ENCODE peak calls at places on chromosomes 7 and 10, in five cellular contexts. X, C, F, J and U are unnamed samples. For H3K36me3, the result is how much of the 10 kb centered on the place peaks cover.

GRCh38 chr10:4181075-4181474 is 396.1 kb upstream of the KLF6 start:
- DNase-seq in X (no peak), J (no peak), F (no peak), C (no peak), U (no peak)

GRCh38 chr7:412731-413356 is 106.8 kb downstream of the PDGFA start:
- DNase-seq in X (peak), F (no peak), C (no peak), J (peak), U (no peak)

GRCh38 chr10:4514445-4515108 is 311.4 kb upstream of the AKR1E2 start:
- DNase-seq in F (no peak), X (no peak), J (peak), C (no peak), U (no peak)

GRCh38 chr7:45182856-45183710 is 25.5 kb downstream of the RAMP3 start:
- DNase-seq in J (no peak), X (peak), C (no peak), F (no peak), U (no peak)

GRCh38 chr7:47328392-47329319 is 253.3 kb downstream of the TNS3 start:
- DNase-seq in F (no peak), C (no peak), X (peak), J (no peak), U (no peak)

GRCh38 chr7:6705959-6706665 is 635 bp downstream of the ZNF12 start:
- DNase-seq in C (no peak), X (no peak), J (no peak), F (peak), U (peak)

GRCh38 chr10:19041176-19041575 is 7.4 kb upstream of the MALRD1 start:
- DNase-seq in C (no peak), J (no peak), F (no peak), X (no peak), U (no peak)

GRCh38 chr7:15015545-15016314 is 113.2 kb upstream of the DGKB start:
- DNase-seq in X (no peak), J (no peak), F (peak), C (peak), U (peak)

GRCh38 chr10:131996508-131997365 is 15.0 kb upstream of the BNIP3 start:
- DNase-seq in C (no peak), J (peak), F (no peak), X (no peak), U (no peak)

GRCh38 chr7:67377939-67378862 is 381.6 kb downstream of the TYW1 start:
- DNase-seq in J (peak), F (peak), C (peak), X (peak), U (peak)

GRCh38 chr7:155201325-155202087 is 96.2 kb upstream of the INSIG1 start:
- DNase-seq in X (no peak), J (no peak), C (no peak), F (no peak), U (no peak)

GRCh38 chr10:22821501-22821900 is 106.4 kb upstream of the ARMC3 start:
- DNase-seq in X (no peak), J (no peak), C (peak), F (no peak), U (no peak)

GRCh38 chr7:31036941-31037340 is 15.2 kb upstream of the ADCYAP1R1 start:
- DNase-seq in C (no peak), X (no peak), F (no peak), J (no peak), U (no peak)

GRCh38 chr7:19557726-19558470 is 150.9 kb downstream of the POLR1F start:
- DNase-seq in C (peak), F (no peak), J (no peak), X (no peak), U (no peak)

GRCh38 chr10:81018898-81019890 is 481.5 kb downstream of the SH2D4B start:
- DNase-seq in F (peak), J (no peak), C (peak), X (no peak), U (peak)

GRCh38 chr10:23557777-23558176 is 118.9 kb downstream of the OTUD1 start:
- DNase-seq in F (no peak), X (no peak), J (no peak), C (no peak), U (no peak)

GRCh38 chr10:31646519-31646918 is 282.1 kb downstream of the ARHGAP12 start:
- DNase-seq in J (no peak), C (peak), X (no peak), F (no peak), U (no peak)

GRCh38 chr10:23344251-23344841 is at the start of gene C10orf67:
- DNase-seq in C (peak), X (no peak), J (peak), F (peak), U (peak)

GRCh38 chr7:98807306-98807880 is 62.4 kb downstream of the TMEM130 start:
- DNase-seq in F (no peak), X (no peak), J (no peak), C (no peak), U (no peak)

DNA sequence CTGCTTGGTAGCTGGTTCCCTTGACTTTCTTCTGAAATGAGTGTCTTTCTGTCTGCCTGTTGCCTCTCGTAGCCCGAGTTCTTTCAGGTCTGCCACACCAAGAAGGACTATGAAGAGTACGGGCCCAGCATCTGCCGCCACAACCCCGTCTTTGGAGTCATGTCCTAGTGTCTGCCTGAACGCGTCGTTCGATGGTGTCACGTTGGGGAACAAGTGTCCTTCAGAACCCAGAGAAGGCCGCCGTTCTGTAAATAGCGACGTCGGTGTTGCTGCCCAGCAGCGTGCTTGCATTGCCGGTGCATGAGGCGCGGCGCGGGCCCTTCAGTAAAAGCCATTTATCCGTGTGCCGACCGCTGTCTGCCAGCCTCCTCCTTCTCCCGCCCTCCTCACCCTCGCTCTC is 94.8 kb downstream of the ACTR3B start:
- DNase-seq in C (no peak), X (no peak), J (no peak), F (no peak), U (no peak)
- H3K36me3 ChIP-seq in C (under half), X (under half), J (half or more), F (under half), U (under half)

GRCh38 chr7:112726076-112726475 is 64.1 kb downstream of the TMEM168 start:
- DNase-seq in F (peak), J (no peak), X (no peak), C (no peak), U (no peak)
- H3K36me3 ChIP-seq in F (under half), J (under half), X (under half), C (under half), U (under half)

GRCh38 chr7:93538061-93538460 is 36.5 kb downstream of the CALCR start:
- DNase-seq in J (no peak), C (no peak), X (no peak), F (no peak), U (no peak)
- H3K36me3 ChIP-seq in J (under half), C (under half), X (under half), F (under half), U (under half)

DNA sequence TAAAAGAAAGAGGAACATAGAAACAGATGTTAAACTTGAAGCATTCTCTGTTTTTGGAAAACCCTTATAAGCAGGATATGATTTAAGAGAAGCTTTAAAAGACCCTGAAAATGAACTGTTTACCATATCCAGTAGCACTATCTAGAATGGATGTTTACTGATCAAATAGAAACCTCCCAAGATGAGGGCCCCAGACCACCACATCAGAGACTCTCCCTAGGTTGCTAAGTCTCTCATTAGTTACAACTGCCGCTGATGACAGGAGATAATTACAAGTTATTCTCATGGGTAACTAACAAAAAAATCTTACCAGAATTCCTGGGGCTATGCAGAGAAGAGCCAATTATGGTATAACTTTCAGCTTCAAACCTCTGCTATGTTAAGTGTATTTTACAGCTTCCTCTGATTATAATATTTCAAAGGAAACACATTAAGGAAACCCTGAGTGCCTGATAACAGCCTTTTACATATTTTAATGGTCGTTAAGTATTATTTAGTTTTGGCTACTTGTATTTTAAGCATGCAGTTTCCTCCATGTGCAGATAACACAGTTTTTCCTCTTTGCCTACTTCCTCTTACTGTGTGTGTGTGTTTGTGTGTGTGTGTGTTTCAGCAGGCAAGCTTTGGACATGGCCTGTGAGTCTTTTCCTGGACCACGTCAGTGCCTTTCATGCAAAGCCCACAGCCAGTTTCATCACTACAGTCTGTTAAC is 17.8 kb downstream of the JCAD start:
- DNase-seq in C (no peak), X (no peak), J (no peak), F (no peak), U (no peak)
- H3K36me3 ChIP-seq in C (under half), X (under half), J (under half), F (under half), U (under half)

GRCh38 chr10:73218466-73219191 is 28.4 kb downstream of the DNAJC9 start:
- DNase-seq in F (no peak), X (no peak), C (peak), J (no peak), U (peak)
- H3K36me3 ChIP-seq in F (under half), X (under half), C (under half), J (under half), U (under half)

GRCh38 chr7:95586951-95587301 is 9.4 kb downstream of the PDK4 start:
- DNase-seq in J (no peak), C (no peak), F (no peak), X (no peak), U (no peak)
- H3K36me3 ChIP-seq in J (half or more), C (under half), F (under half), X (half or more), U (under half)

GRCh38 chr10:124030061-124030460 is 63.3 kb downstream of the CHST15 start:
- DNase-seq in C (no peak), J (no peak), X (no peak), F (no peak), U (no peak)
- H3K36me3 ChIP-seq in C (under half), J (under half), X (under half), F (under half), U (under half)

DNA sequence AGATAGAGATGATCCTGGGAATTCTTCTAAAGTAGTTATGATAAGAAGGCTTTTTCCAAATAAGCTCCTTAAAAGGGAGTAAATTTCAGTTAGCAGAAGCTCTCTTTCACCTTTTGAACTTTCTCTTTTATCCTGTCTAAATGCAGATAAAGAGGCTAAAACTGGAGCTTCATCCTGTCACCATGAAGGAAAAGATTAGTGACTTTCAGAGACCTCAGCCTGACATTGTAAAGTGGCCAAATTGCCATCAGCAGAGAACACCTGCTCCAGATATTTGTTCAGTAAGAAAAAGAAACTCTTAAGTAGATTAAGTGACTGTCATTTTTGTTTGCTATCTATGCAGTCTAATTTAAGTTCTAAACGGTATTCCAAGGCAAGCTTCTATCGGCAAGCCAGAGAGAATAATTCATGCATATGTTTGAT is 18.3 kb downstream of the VWDE start:
- DNase-seq in C (no peak), F (peak), J (no peak), X (no peak), U (no peak)
- H3K36me3 ChIP-seq in C (under half), F (under half), J (under half), X (under half), U (under half)

GRCh38 chr10:130763071-130763470 is 548.5 kb downstream of the TCERG1L start:
- DNase-seq in X (no peak), F (no peak), J (no peak), C (no peak), U (no peak)
- H3K36me3 ChIP-seq in X (under half), F (under half), J (under half), C (under half), U (under half)

GRCh38 chr10:102132563-102133372 is at the start of gene PPRC1:
- DNase-seq in J (peak), F (peak), C (peak), X (peak), U (peak)

GRCh38 chr10:102133373-102134195 is 744 bp downstream of the PPRC1 start:
- DNase-seq in X (peak), C (peak), F (peak), J (peak), U (peak)

GRCh38 chr10:102134416-102134815 is 1.6 kb downstream of the PPRC1 start:
- DNase-seq in F (no peak), C (no peak), X (no peak), J (no peak), U (no peak)

GRCh38 chr10:102139281-102140110 is 6.7 kb downstream of the PPRC1 start:
- DNase-seq in C (no peak), F (no peak), X (no peak), J (no peak), U (no peak)

GRCh38 chr10:102135956-102136526 is 3.2 kb downstream of the PPRC1 start:
- DNase-seq in C (no peak), F (no peak), X (no peak), J (no peak), U (no peak)
- H3K36me3 ChIP-seq in C (under half), F (half or more), X (under half), J (under half), U (under half)